ENCODE peak calls at places on chromosome 18, in five cellular contexts. B, X, Q, V and H are unnamed samples.

GRCh38 chr18:46213295-46213694 is 109.1 kb downstream of the HAUS1 start:
- DNase-seq in X (peak; percentile 53), B (no peak), V (no peak), Q (peak; percentile 11), H (no peak)

GRCh38 chr18:55405655-55406373 is 182.2 kb downstream of the TCF4 start:
- DNase-seq in Q (peak; percentile 77), X (no peak), B (no peak), V (peak; percentile 26), H (peak; percentile 69)

GRCh38 chr18:44946529-44947113 is 265.9 kb downstream of the SETBP1 start:
- DNase-seq in V (peak; percentile 62), B (no peak), Q (no peak), X (no peak), H (no peak)

GRCh38 chr18:5842653-5843052 is 52.7 kb downstream of the TMEM200C start:
- DNase-seq in B (no peak), V (no peak), X (no peak), Q (no peak), H (no peak)

GRCh38 chr18:30889582-30890301 is 152.8 kb downstream of the DSC3 start:
- DNase-seq in V (peak; percentile 46), B (no peak), X (no peak), Q (no peak), H (no peak)

GRCh38 chr18:35713545-35713944 is 132.0 kb downstream of the GALNT1 start:
- DNase-seq in V (no peak), X (no peak), B (no peak), Q (peak; percentile 70), H (no peak)

GRCh38 chr18:3321133-3321812 is 59.3 kb downstream of the MYL12B start:
- DNase-seq in V (no peak), Q (peak; percentile 39), B (no peak), X (no peak), H (no peak)

GRCh38 chr18:59426855-59427254 is 67.8 kb upstream of the LMAN1 start:
- DNase-seq in B (no peak), V (peak; percentile 14), Q (no peak), X (no peak), H (no peak)

GRCh38 chr18:74826560-74826959 is 228.9 kb downstream of the ZNF407 start:
- DNase-seq in Q (no peak), B (no peak), V (no peak), X (no peak), H (no peak)